ENCODE peak calls at places on chromosomes 13 and 19, in eight cellular contexts. A is HFF-Myc; Y is activated CD8-positive, alpha-beta T cell treated with anti-CD3 and anti-CD28 coated beads, Interleukin-2, amount 10 ng/mL, durations not matched to agents 7 days and 5 days; I is CD4-positive, alpha-beta memory T cell; N is T-cell; H is HFFc6; P is activated T-helper 1 cell treated with anti-CD3 and anti-CD28 coated beads, Interleukin-12 subunit alpha, Interleukin-12 subunit beta, Interleukin-2, Interleukin-4 antibody, amounts not matched to agents 30 ng/mL and 10 ng/mL and 1 ng/mL, durations not matched to agents 14 hours and 24 hours and 36 hours; F is left cardiac atrium. L is an unnamed sample.

GRCh38 chr13:112954488-112955270 is 14.3 kb upstream of the MCF2L start:
- DNase-seq in Y (no peak), A (no peak), I (no peak), F (no peak), H (no peak), N (no peak), P (no peak), L (no peak)

GRCh38 chr13:41411060-41411459 is 46.3 kb upstream of the RGCC start:
- DNase-seq in A (no peak), F (no peak), I (no peak), H (no peak), N (no peak), P (no peak), Y (no peak), L (no peak)

GRCh38 chr19:47241919-47242644 is 11.1 kb upstream of the BBC3 start:
- DNase-seq in F (no peak), P (no peak), H (no peak), A (no peak), Y (peak), N (no peak), I (no peak), L (no peak)

GRCh38 chr19:35704218-35704617 is at the start of gene ZBTB32:
- DNase-seq in Y (no peak), I (no peak), F (no peak), H (peak), N (no peak), A (peak), P (no peak), L (no peak)

GRCh38 chr19:3986260-3987041 is 1.2 kb upstream of the EEF2 start:
- DNase-seq in A (peak), N (peak), F (no peak), Y (peak), P (peak), I (peak), H (peak), L (peak)

GRCh38 chr13:113989585-113990300 is 15.9 kb upstream of the C13orf46 start:
- DNase-seq in F (peak), A (no peak), Y (no peak), N (no peak), I (no peak), H (no peak), P (no peak), L (no peak)

GRCh38 chr19:38674388-38675133 is 27.1 kb downstream of the ACTN4 start:
- DNase-seq in F (peak), H (no peak), I (no peak), Y (no peak), P (no peak), A (no peak), N (no peak), L (no peak)

GRCh38 chr19:38642176-38642575 is 5.3 kb upstream of the ACTN4 start:
- DNase-seq in F (no peak), P (no peak), A (no peak), N (no peak), H (no peak), Y (no peak), I (no peak), L (no peak)

GRCh38 chr13:83853771-83854170 is 28.5 kb downstream of the SLITRK1 start:
- DNase-seq in Y (no peak), I (no peak), F (no peak), H (no peak), P (no peak), N (no peak), A (no peak), L (no peak)

GRCh38 chr19:50506700-50507099 is 4.3 kb downstream of the JOSD2 start:
- DNase-seq in A (no peak), I (peak), P (no peak), Y (no peak), N (no peak), H (no peak), F (no peak), L (no peak)

GRCh38 chr13:41411536-41411935 is 45.8 kb upstream of the RGCC start:
- DNase-seq in A (no peak), I (no peak), H (peak), P (no peak), F (no peak), Y (no peak), N (no peak), L (no peak)

GRCh38 chr19:32318884-32319520 is 26.4 kb upstream of the ZNF507 start:
- DNase-seq in A (no peak), H (no peak), Y (peak), F (no peak), P (no peak), N (no peak), I (no peak), L (no peak)

GRCh38 chr13:91017669-91018053 is 329.8 kb upstream of the MIR17HG start:
- DNase-seq in Y (no peak), H (no peak), N (no peak), A (no peak), I (no peak), P (no peak), F (peak), L (no peak)

GRCh38 chr13:64538711-64539110 is 2691.4 kb downstream of the PCDH9 start:
- DNase-seq in N (no peak), A (no peak), Y (no peak), I (no peak), F (no peak), P (no peak), H (peak), L (no peak)

GRCh38 chr13:77218274-77218673 is 108.6 kb downstream of the MYCBP2 start:
- DNase-seq in Y (no peak), N (no peak), F (no peak), H (no peak), P (no peak), A (no peak), I (no peak), L (no peak)

GRCh38 chr13:37306778-37307544 is 201.5 kb upstream of the CSNK1A1L start:
- DNase-seq in F (no peak), Y (no peak), N (no peak), H (peak), I (no peak), P (no peak), A (peak), L (no peak)

GRCh38 chr19:5183616-5184015 is 157.0 kb downstream of the PTPRS start:
- DNase-seq in A (no peak), Y (no peak), N (no peak), I (no peak), P (no peak), H (no peak), F (no peak), L (no peak)

GRCh38 chr19:32397736-32398135 is 7.8 kb upstream of the DPY19L3 start:
- DNase-seq in I (no peak), N (no peak), Y (no peak), F (no peak), A (peak), P (no peak), H (peak), L (no peak)

GRCh38 chr19:27876489-27876888 is 1336.5 kb downstream of the UQCRFS1 start:
- DNase-seq in N (no peak), H (no peak), P (no peak), I (no peak), F (no peak), Y (no peak), A (no peak), L (no peak)

L was measured in CD4-positive, alpha-beta T cell.